ENCODE peak calls at places on chromosomes 3 and 15, in five cellular contexts. One of them, this sample, is unnamed.

GRCh38 chr3:52228751-52229291 is 3.4 kb upstream of the TLR9 start:
- DNase-seq in tibial nerve: no peak
- DNase-seq in RKO: no peak
- DNase-seq in mammary epithelial cell: no peak
- DNase-seq in B cell: no peak
- DNase-seq in this sample: no peak

GRCh38 chr3:175965036-175965435 is 1105.9 kb downstream of the NAALADL2 start:
- DNase-seq in mammary epithelial cell: no peak
- DNase-seq in RKO: no peak
- DNase-seq in tibial nerve: no peak
- DNase-seq in B cell: no peak
- DNase-seq in this sample: no peak

GRCh38 chr3:29438580-29438979 is 157.7 kb downstream of the RBMS3 start:
- DNase-seq in tibial nerve: no peak
- DNase-seq in B cell: no peak
- DNase-seq in RKO: no peak
- DNase-seq in mammary epithelial cell: no peak
- DNase-seq in this sample: peak; percentile 38

GRCh38 chr15:25900901-25901300 is 37.8 kb upstream of the ATP10A start:
- DNase-seq in B cell: no peak
- DNase-seq in mammary epithelial cell: no peak
- DNase-seq in tibial nerve: no peak
- DNase-seq in RKO: no peak
- DNase-seq in this sample: peak; percentile 83

GRCh38 chr3:42667523-42668402 is 14.3 kb downstream of the ZBTB47 start:
- DNase-seq in tibial nerve: no peak
- DNase-seq in B cell: no peak
- DNase-seq in RKO: no peak
- DNase-seq in mammary epithelial cell: no peak
- DNase-seq in this sample: no peak

GRCh38 chr15:52496776-52497470 is 31.8 kb downstream of the MYO5A start:
- DNase-seq in tibial nerve: no peak
- DNase-seq in mammary epithelial cell: peak; percentile 86
- DNase-seq in RKO: peak; percentile 89
- DNase-seq in B cell: no peak
- DNase-seq in this sample: peak; percentile 68

GRCh38 chr3:64595253-64595694 is 92.5 kb downstream of the ADAMTS9 start:
- DNase-seq in RKO: peak; percentile 26
- DNase-seq in tibial nerve: peak; percentile 36
- DNase-seq in mammary epithelial cell: peak; percentile 91
- DNase-seq in B cell: no peak
- DNase-seq in this sample: peak; percentile 5

GRCh38 chr3:72549819-72550581 is 298.2 kb downstream of the SHQ1 start:
- DNase-seq in RKO: no peak
- DNase-seq in B cell: no peak
- DNase-seq in mammary epithelial cell: no peak
- DNase-seq in tibial nerve: no peak
- DNase-seq in this sample: no peak

GRCh38 chr3:126926684-126927404 is 56.1 kb upstream of the PLXNA1 start:
- DNase-seq in tibial nerve: peak; percentile 38
- DNase-seq in B cell: no peak
- DNase-seq in mammary epithelial cell: peak; percentile 68
- DNase-seq in RKO: peak; percentile 66
- DNase-seq in this sample: peak; percentile 76

GRCh38 chr15:67174864-67175573 is 79.4 kb downstream of the AAGAB start:
- DNase-seq in RKO: no peak
- DNase-seq in tibial nerve: no peak
- DNase-seq in B cell: no peak
- DNase-seq in mammary epithelial cell: peak; percentile 99
- DNase-seq in this sample: peak; percentile 94

GRCh38 chr15:66294932-66295235 is 1.5 kb downstream of the DIS3L start:
- DNase-seq in B cell: no peak
- DNase-seq in RKO: no peak
- DNase-seq in mammary epithelial cell: no peak
- DNase-seq in tibial nerve: no peak
- DNase-seq in this sample: no peak

GRCh38 chr3:27557411-27557810 is 73.2 kb upstream of the SLC4A7 start:
- DNase-seq in B cell: no peak
- DNase-seq in tibial nerve: no peak
- DNase-seq in mammary epithelial cell: no peak
- DNase-seq in RKO: no peak
- DNase-seq in this sample: no peak

GRCh38 chr3:190385835-190386688 is 1.9 kb upstream of the CLDN16 start:
- DNase-seq in tibial nerve: no peak
- DNase-seq in mammary epithelial cell: peak; percentile 96
- DNase-seq in B cell: no peak
- DNase-seq in RKO: peak; percentile 81
- DNase-seq in this sample: peak; percentile 98

GRCh38 chr3:15882577-15882976 is 84.8 kb upstream of the ANKRD28 start:
- DNase-seq in B cell: no peak
- DNase-seq in mammary epithelial cell: no peak
- DNase-seq in tibial nerve: no peak
- DNase-seq in RKO: no peak
- DNase-seq in this sample: no peak

GRCh38 chr15:23532019-23532418 is 33.5 kb upstream of the MKRN3 start:
- DNase-seq in RKO: no peak
- DNase-seq in tibial nerve: no peak
- DNase-seq in mammary epithelial cell: no peak
- DNase-seq in B cell: no peak
- DNase-seq in this sample: peak; percentile 39

GRCh38 chr15:48358229-48358641 is 27.0 kb downstream of the DUT start:
- DNase-seq in RKO: peak; percentile 66
- DNase-seq in mammary epithelial cell: no peak
- DNase-seq in tibial nerve: no peak
- DNase-seq in B cell: no peak
- DNase-seq in this sample: peak; percentile 49

GRCh38 chr3:196694202-196694638 is 17.8 kb downstream of the CEP19 start:
- DNase-seq in tibial nerve: no peak
- DNase-seq in mammary epithelial cell: no peak
- DNase-seq in RKO: peak; percentile 29
- DNase-seq in B cell: peak; percentile 60
- DNase-seq in this sample: peak; percentile 50

GRCh38 chr3:197520311-197521276 is 35.2 kb downstream of the BDH1 start:
- DNase-seq in tibial nerve: no peak
- DNase-seq in mammary epithelial cell: no peak
- DNase-seq in B cell: no peak
- DNase-seq in RKO: no peak
- DNase-seq in this sample: peak; percentile 57

GRCh38 chr3:72232777-72233176 is 447.8 kb upstream of the PROK2 start:
- DNase-seq in tibial nerve: no peak
- DNase-seq in RKO: no peak
- DNase-seq in B cell: no peak
- DNase-seq in mammary epithelial cell: no peak
- DNase-seq in this sample: no peak

GRCh38 chr3:62602987-62603386 is 229.6 kb upstream of the FEZF2 start:
- DNase-seq in tibial nerve: no peak
- DNase-seq in mammary epithelial cell: no peak
- DNase-seq in B cell: no peak
- DNase-seq in RKO: peak; percentile 8
- DNase-seq in this sample: no peak

GRCh38 chr3:197302696-197303341 is 4.4 kb upstream of the DLG1 start:
- DNase-seq in mammary epithelial cell: peak; percentile 77
- DNase-seq in tibial nerve: no peak
- DNase-seq in B cell: no peak
- DNase-seq in RKO: no peak
- DNase-seq in this sample: peak; percentile 39

GRCh38 chr3:132253262-132253878 is 63.8 kb upstream of the ACP3 start:
- DNase-seq in mammary epithelial cell: peak; percentile 47
- DNase-seq in tibial nerve: no peak
- DNase-seq in B cell: peak; percentile 13
- DNase-seq in RKO: peak; percentile 76
- DNase-seq in this sample: peak; percentile 77

GRCh38 chr3:54681706-54682105 is 246.2 kb downstream of the LRTM1 start:
- DNase-seq in RKO: no peak
- DNase-seq in B cell: no peak
- DNase-seq in tibial nerve: no peak
- DNase-seq in mammary epithelial cell: no peak
- DNase-seq in this sample: no peak

GRCh38 chr3:29486087-29486486 is 205.2 kb downstream of the RBMS3 start:
- DNase-seq in tibial nerve: no peak
- DNase-seq in RKO: no peak
- DNase-seq in mammary epithelial cell: peak; percentile 30
- DNase-seq in B cell: no peak
- DNase-seq in this sample: peak; percentile 88

GRCh38 chr3:119195911-119196310 is 22.5 kb downstream of the UPK1B start:
- DNase-seq in tibial nerve: no peak
- DNase-seq in B cell: no peak
- DNase-seq in RKO: no peak
- DNase-seq in mammary epithelial cell: no peak
- DNase-seq in this sample: peak; percentile 22

GRCh38 chr3:188365978-188366698 is 212.2 kb downstream of the LPP start:
- DNase-seq in mammary epithelial cell: no peak
- DNase-seq in tibial nerve: no peak
- DNase-seq in RKO: no peak
- DNase-seq in B cell: no peak
- DNase-seq in this sample: peak; percentile 39

GRCh38 chr3:45942051-45942825 is 1.0 kb upstream of the CXCR6 start:
- DNase-seq in tibial nerve: no peak
- DNase-seq in RKO: no peak
- DNase-seq in B cell: no peak
- DNase-seq in mammary epithelial cell: no peak
- DNase-seq in this sample: peak; percentile 16

GRCh38 chr3:194995334-194995733 is 275.6 kb downstream of the XXYLT1 start:
- DNase-seq in tibial nerve: no peak
- DNase-seq in RKO: no peak
- DNase-seq in B cell: no peak
- DNase-seq in mammary epithelial cell: no peak
- DNase-seq in this sample: no peak

GRCh38 chr15:87155771-87156170 is 1076.1 kb downstream of the AGBL1 start:
- DNase-seq in tibial nerve: no peak
- DNase-seq in B cell: no peak
- DNase-seq in RKO: no peak
- DNase-seq in mammary epithelial cell: peak; percentile 39
- DNase-seq in this sample: no peak

GRCh38 chr3:23996058-23996457 is 51.0 kb downstream of the NR1D2 start:
- DNase-seq in B cell: no peak
- DNase-seq in RKO: no peak
- DNase-seq in tibial nerve: no peak
- DNase-seq in mammary epithelial cell: no peak
- DNase-seq in this sample: no peak

GRCh38 chr3:37862219-37862711 is 585 bp downstream of the CTDSPL start:
- DNase-seq in B cell: peak; percentile 41
- DNase-seq in mammary epithelial cell: no peak
- DNase-seq in RKO: peak; percentile 69
- DNase-seq in tibial nerve: no peak
- DNase-seq in this sample: no peak